ENCODE peak calls at places on chromosome 20, in five cellular contexts. Q is ACHN, A is hepatocyte, M is RWPE1, L is heart left ventricle. D is an unnamed sample.

GRCh38 chr20:24814556-24815195 is 134.4 kb upstream of the CST7 start:
- DNase-seq in Q (no peak), M (no peak), A (no peak), L (no peak), D (no peak)

GRCh38 chr20:58071500-58071804 is 157.0 kb downstream of the ANKRD60 start:
- DNase-seq in Q (no peak), L (no peak), M (no peak), A (no peak), D (no peak)

GRCh38 chr20:38125157-38126056 is 39.7 kb downstream of the TGM2 start:
- DNase-seq in Q (no peak), A (no peak), M (no peak), L (peak; percentile 78), D (no peak)

GRCh38 chr20:25148181-25148981 is 47.1 kb upstream of the ENTPD6 start:
- DNase-seq in A (no peak), Q (no peak), L (peak; percentile 58), M (peak; percentile 20), D (no peak)

GRCh38 chr20:9510926-9511325 is 3.5 kb upstream of the LAMP5 start:
- DNase-seq in M (no peak), A (no peak), L (no peak), Q (no peak), D (no peak)

GRCh38 chr20:61765871-61766654 is 299.6 kb downstream of the TAF4 start:
- DNase-seq in Q (no peak), M (peak; percentile 68), L (no peak), A (no peak), D (no peak)

GRCh38 chr20:50664248-50664647 is 27.1 kb downstream of the RIPOR3 start:
- DNase-seq in Q (no peak), A (no peak), L (peak; percentile 81), M (no peak), D (no peak)

GRCh38 chr20:57878803-57879424 is 169.1 kb upstream of the PMEPA1 start:
- DNase-seq in L (no peak), M (no peak), Q (no peak), A (no peak), D (peak; percentile 41)

GRCh38 chr20:43537921-43538854 is 20.6 kb upstream of the SGK2 start:
- DNase-seq in M (peak; percentile 81), Q (peak; percentile 61), A (peak; percentile 82), L (peak; percentile 48), D (no peak)

GRCh38 chr20:20713244-20713765 is 861 bp upstream of the RALGAPA2 start:
- DNase-seq in M (no peak), A (no peak), L (peak; percentile 29), Q (no peak), D (no peak)

GRCh38 chr20:33694666-33695065 is 8.5 kb upstream of the E2F1 start:
- DNase-seq in L (no peak), M (no peak), A (no peak), Q (no peak), D (no peak)

GRCh38 chr20:57399587-57400261 is 8.5 kb downstream of the RBM38 start:
- DNase-seq in L (peak; percentile 73), Q (no peak), A (no peak), M (no peak), D (peak; percentile 81)

GRCh38 chr20:62105592-62105991 is 16.7 kb upstream of the LSM14B start:
- DNase-seq in Q (no peak), M (no peak), L (no peak), A (no peak), D (no peak)

GRCh38 chr20:47139934-47140333 is 216.6 kb downstream of the ZMYND8 start:
- DNase-seq in M (peak; percentile 70), Q (no peak), L (no peak), A (peak; percentile 49), D (no peak)

GRCh38 chr20:35472209-35472608 is 16.8 kb downstream of the CEP250 start:
- DNase-seq in Q (no peak), A (no peak), M (no peak), L (no peak), D (no peak)

GRCh38 chr20:53382263-53382844 is 211.3 kb downstream of the ZNF217 start:
- DNase-seq in M (no peak), A (no peak), L (peak; percentile 39), Q (no peak), D (no peak)

GRCh38 chr20:17747431-17747846 is 47.7 kb downstream of the BANF2 start:
- DNase-seq in Q (peak; percentile 67), A (peak; percentile 57), L (no peak), M (peak; percentile 69), D (no peak)

GRCh38 chr20:20360464-20360863 is 7.4 kb upstream of the INSM1 start:
- DNase-seq in M (peak; percentile 69), L (no peak), Q (peak; percentile 53), A (peak; percentile 82), D (no peak)

GRCh38 chr20:45330476-45330875 is 17.7 kb downstream of the SDC4 start:
- DNase-seq in L (no peak), A (no peak), M (no peak), Q (no peak), D (no peak)